ENCODE peak calls at places on chromosomes 1 and 21, in eight cellular contexts. One of them, this sample, is unnamed.
A peak's percentile ranks its signal among the peaks of the same experiment; 100 is the strongest.

GRCh38 chr1:6547301-6547700 is 7.0 kb downstream of the NOL9 start:
- DNase-seq in colonic mucosa: no peak
- DNase-seq in cardiac fibroblast: peak; percentile 35
- DNase-seq in ovary: no peak
- DNase-seq in coronary artery: no peak
- DNase-seq in HepG2: no peak
- DNase-seq in fibroblast of villous mesenchyme: no peak
- DNase-seq in mucosa of descending colon: no peak
- DNase-seq in this sample: peak; percentile 33

GRCh38 chr1:156150107-156151000 is 3.0 kb upstream of the SEMA4A start:
- DNase-seq in colonic mucosa: no peak
- DNase-seq in cardiac fibroblast: no peak
- DNase-seq in ovary: no peak
- DNase-seq in coronary artery: no peak
- DNase-seq in HepG2: no peak
- DNase-seq in fibroblast of villous mesenchyme: no peak
- DNase-seq in mucosa of descending colon: no peak
- DNase-seq in this sample: no peak

GRCh38 chr1:30719406-30720270 is 3.7 kb downstream of the MATN1 start:
- DNase-seq in colonic mucosa: no peak
- DNase-seq in cardiac fibroblast: peak; percentile 63
- DNase-seq in ovary: peak; percentile 61
- DNase-seq in coronary artery: peak; percentile 92
- DNase-seq in HepG2: no peak
- DNase-seq in fibroblast of villous mesenchyme: no peak
- DNase-seq in mucosa of descending colon: no peak
- DNase-seq in this sample: peak; percentile 49

GRCh38 chr1:91672601-91673161 is 172.0 kb downstream of the CDC7 start:
- DNase-seq in colonic mucosa: no peak
- DNase-seq in cardiac fibroblast: no peak
- DNase-seq in ovary: no peak
- DNase-seq in coronary artery: no peak
- DNase-seq in HepG2: no peak
- DNase-seq in fibroblast of villous mesenchyme: no peak
- DNase-seq in mucosa of descending colon: no peak
- DNase-seq in this sample: no peak

GRCh38 chr1:176786274-176786673 is 323.3 kb downstream of the PAPPA2 start:
- DNase-seq in colonic mucosa: no peak
- DNase-seq in cardiac fibroblast: no peak
- DNase-seq in ovary: no peak
- DNase-seq in coronary artery: no peak
- DNase-seq in HepG2: no peak
- DNase-seq in fibroblast of villous mesenchyme: no peak
- DNase-seq in mucosa of descending colon: no peak
- DNase-seq in this sample: peak; percentile 19

GRCh38 chr21:34981793-34982192 is 67.3 kb downstream of the RUNX1 start:
- DNase-seq in colonic mucosa: no peak
- DNase-seq in cardiac fibroblast: no peak
- DNase-seq in ovary: no peak
- DNase-seq in coronary artery: no peak
- DNase-seq in HepG2: no peak
- DNase-seq in fibroblast of villous mesenchyme: no peak
- DNase-seq in mucosa of descending colon: no peak
- DNase-seq in this sample: no peak

GRCh38 chr1:21750841-21751240 is 32.1 kb downstream of the USP48 start:
- DNase-seq in colonic mucosa: no peak
- DNase-seq in cardiac fibroblast: no peak
- DNase-seq in ovary: no peak
- DNase-seq in coronary artery: no peak
- DNase-seq in HepG2: no peak
- DNase-seq in fibroblast of villous mesenchyme: no peak
- DNase-seq in mucosa of descending colon: no peak
- DNase-seq in this sample: no peak

GRCh38 chr1:1968767-1969504 is 34.6 kb downstream of the CFAP74 start:
- DNase-seq in colonic mucosa: no peak
- DNase-seq in cardiac fibroblast: no peak
- DNase-seq in ovary: no peak
- DNase-seq in coronary artery: no peak
- DNase-seq in HepG2: no peak
- DNase-seq in fibroblast of villous mesenchyme: no peak
- DNase-seq in mucosa of descending colon: no peak
- DNase-seq in this sample: no peak

GRCh38 chr21:33695785-33696184 is 53.5 kb downstream of the ITSN1 start:
- DNase-seq in colonic mucosa: no peak
- DNase-seq in cardiac fibroblast: no peak
- DNase-seq in ovary: no peak
- DNase-seq in coronary artery: no peak
- DNase-seq in HepG2: no peak
- DNase-seq in fibroblast of villous mesenchyme: no peak
- DNase-seq in mucosa of descending colon: no peak
- DNase-seq in this sample: no peak

GRCh38 chr1:11590395-11590794 is 63.8 kb downstream of the FBXO2 start:
- DNase-seq in colonic mucosa: no peak
- DNase-seq in cardiac fibroblast: no peak
- DNase-seq in ovary: no peak
- DNase-seq in coronary artery: no peak
- DNase-seq in HepG2: no peak
- DNase-seq in fibroblast of villous mesenchyme: no peak
- DNase-seq in mucosa of descending colon: no peak
- DNase-seq in this sample: no peak

GRCh38 chr1:168112673-168113305 is 23.9 kb downstream of the GPR161 start:
- DNase-seq in colonic mucosa: no peak
- DNase-seq in cardiac fibroblast: peak; percentile 92
- DNase-seq in ovary: no peak
- DNase-seq in coronary artery: peak; percentile 70
- DNase-seq in HepG2: no peak
- DNase-seq in fibroblast of villous mesenchyme: peak; percentile 39
- DNase-seq in mucosa of descending colon: no peak
- DNase-seq in this sample: peak; percentile 52

GRCh38 chr1:67270569-67270968 is 37.1 kb upstream of the IL12RB2 start:
- DNase-seq in colonic mucosa: no peak
- DNase-seq in cardiac fibroblast: no peak
- DNase-seq in ovary: no peak
- DNase-seq in coronary artery: no peak
- DNase-seq in HepG2: no peak
- DNase-seq in fibroblast of villous mesenchyme: no peak
- DNase-seq in mucosa of descending colon: no peak
- DNase-seq in this sample: no peak

GRCh38 chr1:215526147-215526845 is 40.8 kb upstream of the KCTD3 start:
- DNase-seq in colonic mucosa: no peak
- DNase-seq in cardiac fibroblast: peak; percentile 69
- DNase-seq in ovary: no peak
- DNase-seq in coronary artery: no peak
- DNase-seq in HepG2: peak; percentile 45
- DNase-seq in fibroblast of villous mesenchyme: peak; percentile 67
- DNase-seq in mucosa of descending colon: no peak
- DNase-seq in this sample: peak; percentile 69

GRCh38 chr21:45894107-45894810 is 87.3 kb upstream of the COL6A1 start:
- DNase-seq in colonic mucosa: no peak
- DNase-seq in cardiac fibroblast: peak; percentile 60
- DNase-seq in ovary: peak; percentile 60
- DNase-seq in coronary artery: no peak
- DNase-seq in HepG2: no peak
- DNase-seq in fibroblast of villous mesenchyme: peak; percentile 71
- DNase-seq in mucosa of descending colon: peak; percentile 38
- DNase-seq in this sample: peak; percentile 87

GRCh38 chr1:232423591-232423990 is 206.3 kb downstream of the SIPA1L2 start:
- DNase-seq in colonic mucosa: no peak
- DNase-seq in cardiac fibroblast: peak; percentile 52
- DNase-seq in ovary: no peak
- DNase-seq in coronary artery: no peak
- DNase-seq in HepG2: no peak
- DNase-seq in fibroblast of villous mesenchyme: peak; percentile 42
- DNase-seq in mucosa of descending colon: no peak
- DNase-seq in this sample: peak; percentile 56

GRCh38 chr1:175313672-175314225 is 121.2 kb upstream of the KIAA0040 start:
- DNase-seq in colonic mucosa: no peak
- DNase-seq in cardiac fibroblast: no peak
- DNase-seq in ovary: no peak
- DNase-seq in coronary artery: no peak
- DNase-seq in HepG2: peak; percentile 5
- DNase-seq in fibroblast of villous mesenchyme: no peak
- DNase-seq in mucosa of descending colon: no peak
- DNase-seq in this sample: no peak

GRCh38 chr1:1920608-1921458 is 1.8 kb upstream of the TMEM52 start:
- DNase-seq in colonic mucosa: no peak
- DNase-seq in cardiac fibroblast: no peak
- DNase-seq in ovary: no peak
- DNase-seq in coronary artery: no peak
- DNase-seq in HepG2: peak; percentile 68
- DNase-seq in fibroblast of villous mesenchyme: no peak
- DNase-seq in mucosa of descending colon: no peak
- DNase-seq in this sample: no peak

GRCh38 chr1:43704838-43705237 is 2.5 kb upstream of the ST3GAL3 start:
- DNase-seq in colonic mucosa: no peak
- DNase-seq in cardiac fibroblast: peak; percentile 44
- DNase-seq in ovary: peak; percentile 71
- DNase-seq in coronary artery: no peak
- DNase-seq in HepG2: no peak
- DNase-seq in fibroblast of villous mesenchyme: no peak
- DNase-seq in mucosa of descending colon: no peak
- DNase-seq in this sample: peak; percentile 74
- TF ChIP-seq CTCF in colonic mucosa: no peak
- TF ChIP-seq CTCF in cardiac fibroblast: peak; percentile 10
- TF ChIP-seq CTCF in ovary: no peak
- TF ChIP-seq CTCF in coronary artery: no peak
- TF ChIP-seq CTCF in HepG2: no peak
- TF ChIP-seq CTCF in fibroblast of villous mesenchyme: no peak
- TF ChIP-seq CTCF in mucosa of descending colon: no peak
- TF ChIP-seq CTCF in this sample: peak; percentile 38

GRCh38 chr1:207753611-207754010 is 1.8 kb downstream of the CD46 start:
- DNase-seq in colonic mucosa: no peak
- DNase-seq in cardiac fibroblast: no peak
- DNase-seq in ovary: no peak
- DNase-seq in coronary artery: no peak
- DNase-seq in HepG2: no peak
- DNase-seq in fibroblast of villous mesenchyme: no peak
- DNase-seq in mucosa of descending colon: no peak
- DNase-seq in this sample: no peak
- H3K4me3 ChIP-seq in colonic mucosa: peak overlapping the region; percentile 87
- H3K4me3 ChIP-seq in cardiac fibroblast: no peak overlapping the region
- H3K4me3 ChIP-seq in ovary: peak overlapping the region; percentile 89
- H3K4me3 ChIP-seq in coronary artery: peak overlapping the region; percentile 91
- H3K4me3 ChIP-seq in HepG2: peak overlapping the region; percentile 98
- H3K4me3 ChIP-seq in fibroblast of villous mesenchyme: peak overlapping the region; percentile 95
- H3K4me3 ChIP-seq in mucosa of descending colon: no peak overlapping the region
- H3K4me3 ChIP-seq in this sample: peak overlapping the region; percentile 92

GRCh38 chr1:64163972-64164371 is 39.5 kb upstream of the UBE2U start:
- DNase-seq in colonic mucosa: no peak
- DNase-seq in cardiac fibroblast: peak; percentile 67
- DNase-seq in ovary: no peak
- DNase-seq in coronary artery: no peak
- DNase-seq in HepG2: no peak
- DNase-seq in fibroblast of villous mesenchyme: peak; percentile 56
- DNase-seq in mucosa of descending colon: no peak
- DNase-seq in this sample: peak; percentile 68
- TF ChIP-seq CTCF in colonic mucosa: no peak
- TF ChIP-seq CTCF in cardiac fibroblast: peak; percentile 61
- TF ChIP-seq CTCF in ovary: no peak
- TF ChIP-seq CTCF in coronary artery: peak; percentile 12
- TF ChIP-seq CTCF in HepG2: no peak
- TF ChIP-seq CTCF in fibroblast of villous mesenchyme: peak; percentile 55
- TF ChIP-seq CTCF in mucosa of descending colon: no peak
- TF ChIP-seq CTCF in this sample: peak; percentile 68

GRCh38 chr1:903721-904270 is 19.9 kb upstream of the SAMD11 start:
- DNase-seq in colonic mucosa: no peak
- DNase-seq in cardiac fibroblast: no peak
- DNase-seq in ovary: peak; percentile 38
- DNase-seq in coronary artery: peak; percentile 75
- DNase-seq in HepG2: no peak
- DNase-seq in fibroblast of villous mesenchyme: no peak
- DNase-seq in mucosa of descending colon: peak; percentile 33
- DNase-seq in this sample: no peak
- H3K4me3 ChIP-seq in colonic mucosa: peak overlapping the region; percentile 34
- H3K4me3 ChIP-seq in cardiac fibroblast: no peak overlapping the region
- H3K4me3 ChIP-seq in ovary: no peak overlapping the region
- H3K4me3 ChIP-seq in coronary artery: peak overlapping the region; percentile 67
- H3K4me3 ChIP-seq in HepG2: no peak overlapping the region
- H3K4me3 ChIP-seq in fibroblast of villous mesenchyme: peak overlapping the region; percentile 41
- H3K4me3 ChIP-seq in mucosa of descending colon: no peak overlapping the region
- H3K4me3 ChIP-seq in this sample: peak overlapping the region; percentile 7

GRCh38 chr1:201214886-201215285 is 24.3 kb downstream of the IGFN1 start:
- DNase-seq in colonic mucosa: no peak
- DNase-seq in cardiac fibroblast: no peak
- DNase-seq in ovary: peak; percentile 13
- DNase-seq in coronary artery: no peak
- DNase-seq in HepG2: no peak
- DNase-seq in fibroblast of villous mesenchyme: no peak
- DNase-seq in mucosa of descending colon: no peak
- DNase-seq in this sample: no peak

GRCh38 chr1:201215531-201216357 is 25.1 kb downstream of the IGFN1 start:
- DNase-seq in colonic mucosa: no peak
- DNase-seq in cardiac fibroblast: no peak
- DNase-seq in ovary: peak; percentile 26
- DNase-seq in coronary artery: no peak
- DNase-seq in HepG2: no peak
- DNase-seq in fibroblast of villous mesenchyme: no peak
- DNase-seq in mucosa of descending colon: no peak
- DNase-seq in this sample: no peak

GRCh38 chr1:201213106-201213770 is 22.6 kb downstream of the IGFN1 start:
- DNase-seq in colonic mucosa: no peak
- DNase-seq in cardiac fibroblast: no peak
- DNase-seq in ovary: peak; percentile 7
- DNase-seq in coronary artery: no peak
- DNase-seq in HepG2: no peak
- DNase-seq in fibroblast of villous mesenchyme: no peak
- DNase-seq in mucosa of descending colon: no peak
- DNase-seq in this sample: no peak

GRCh38 chr1:201213926-201214325 is 23.3 kb downstream of the IGFN1 start:
- DNase-seq in colonic mucosa: no peak
- DNase-seq in cardiac fibroblast: no peak
- DNase-seq in ovary: peak; percentile 20
- DNase-seq in coronary artery: no peak
- DNase-seq in HepG2: no peak
- DNase-seq in fibroblast of villous mesenchyme: no peak
- DNase-seq in mucosa of descending colon: no peak
- DNase-seq in this sample: no peak

DNA sequence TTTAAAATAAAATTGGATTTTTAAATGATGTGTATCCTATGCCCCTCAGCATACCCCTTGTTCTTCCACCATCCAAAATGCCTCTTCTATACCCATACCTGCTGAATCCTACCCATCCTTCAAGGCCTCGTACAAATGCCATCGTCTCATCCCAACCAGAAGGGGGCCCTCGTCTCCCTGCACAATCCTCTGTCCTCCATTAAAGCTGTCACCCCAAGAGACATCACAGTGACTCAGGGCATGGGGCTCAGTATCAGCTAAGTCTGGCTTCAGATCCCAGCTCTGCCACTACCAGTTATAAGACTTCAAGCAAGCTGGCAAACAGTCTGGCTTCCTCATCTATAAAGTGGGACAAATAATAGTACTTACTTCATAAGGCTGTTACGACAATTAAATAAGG is 23.8 kb downstream of the IGFN1 start:
- DNase-seq in colonic mucosa: no peak
- DNase-seq in cardiac fibroblast: no peak
- DNase-seq in ovary: no peak
- DNase-seq in coronary artery: no peak
- DNase-seq in HepG2: no peak
- DNase-seq in fibroblast of villous mesenchyme: no peak
- DNase-seq in mucosa of descending colon: no peak
- DNase-seq in this sample: peak; percentile 14
- TF ChIP-seq CTCF in colonic mucosa: no peak
- TF ChIP-seq CTCF in cardiac fibroblast: no peak
- TF ChIP-seq CTCF in ovary: no peak
- TF ChIP-seq CTCF in coronary artery: no peak
- TF ChIP-seq CTCF in HepG2: peak; percentile 31
- TF ChIP-seq CTCF in fibroblast of villous mesenchyme: no peak
- TF ChIP-seq CTCF in mucosa of descending colon: no peak
- TF ChIP-seq CTCF in this sample: peak; percentile 7